ENCODE peak calls at places on chromosomes 12 and 14, in seven cellular contexts. Y is HCT116, V is hepatocyte, A is fibroblast of lung, H is bronchial epithelial cell, N is kidney, M is lower leg skin. F is an unnamed sample.

GRCh38 chr14:92759679-92760523 is 11.5 kb upstream of the LGMN start:
- DNase-seq in A (no peak), Y (no peak), M (no peak), N (no peak), H (no peak), V (no peak), F (no peak)

GRCh38 chr12:51951843-51952722 is 584 bp downstream of the ACVR1B start:
- DNase-seq in N (peak), A (no peak), Y (no peak), H (no peak), V (no peak), M (peak), F (no peak)

GRCh38 chr14:35044939-35045797 is 904 bp upstream of the FAM177A1 start:
- DNase-seq in H (peak), N (no peak), Y (no peak), V (peak), M (no peak), A (no peak), F (no peak)

GRCh38 chr14:51787352-51787751 is 73.1 kb upstream of the GNG2 start:
- DNase-seq in M (no peak), V (no peak), A (no peak), H (no peak), Y (no peak), N (no peak), F (no peak)

GRCh38 chr14:53409974-53410373 is 256.9 kb upstream of the DDHD1 start:
- DNase-seq in M (no peak), N (no peak), A (no peak), V (no peak), Y (no peak), H (peak), F (no peak)

GRCh38 chr12:47277972-47278448 is 198.3 kb upstream of the AMIGO2 start:
- DNase-seq in A (peak), N (no peak), H (peak), M (no peak), Y (peak), V (peak), F (peak)

GRCh38 chr12:28427046-28427445 is 236.8 kb downstream of the CCDC91 start:
- DNase-seq in M (no peak), V (no peak), A (no peak), N (no peak), Y (no peak), H (no peak), F (no peak)

GRCh38 chr14:33432407-33433023 is 493.8 kb downstream of the NPAS3 start:
- DNase-seq in N (no peak), H (peak), V (peak), M (no peak), Y (no peak), A (peak), F (no peak)

GRCh38 chr14:54471641-54472040 is 17.1 kb downstream of the GMFB start:
- DNase-seq in Y (no peak), M (no peak), A (no peak), N (no peak), H (no peak), V (no peak), F (no peak)

GRCh38 chr12:31004666-31005065 is 69.0 kb upstream of the DDX11 start:
- DNase-seq in A (no peak), V (no peak), M (no peak), Y (no peak), H (no peak), N (peak), F (no peak)

GRCh38 chr12:4809449-4810218 is 89.4 kb downstream of the GALNT8 start:
- DNase-seq in H (no peak), N (no peak), V (peak), M (no peak), A (no peak), Y (no peak), F (no peak)

GRCh38 chr14:81200041-81200440 is 20.7 kb downstream of the GTF2A1 start:
- DNase-seq in V (no peak), M (no peak), N (no peak), Y (no peak), A (no peak), H (no peak), F (no peak)

GRCh38 chr14:106209745-106210144 is 683.4 kb downstream of the TMEM121 start:
- DNase-seq in H (no peak), V (no peak), Y (no peak), N (no peak), M (no peak), A (no peak), F (no peak)

GRCh38 chr12:131136539-131136872 is 182.8 kb downstream of the ADGRD1 start:
- DNase-seq in N (peak), V (no peak), H (no peak), A (no peak), M (no peak), Y (no peak), F (no peak)

GRCh38 chr12:126873701-126874100 is 1393.3 kb upstream of the TMEM132C start:
- DNase-seq in Y (no peak), H (no peak), V (no peak), M (no peak), A (no peak), N (no peak), F (no peak)

GRCh38 chr12:120047072-120047471 is 58.0 kb downstream of the BICDL1 start:
- DNase-seq in V (no peak), A (no peak), Y (no peak), N (no peak), M (no peak), H (no peak), F (no peak)

GRCh38 chr14:65787461-65787860 is 374.9 kb downstream of the FUT8 start:
- DNase-seq in Y (no peak), N (no peak), H (no peak), A (no peak), M (no peak), V (no peak), F (no peak)

GRCh38 chr14:65791551-65791981 is 379.0 kb downstream of the FUT8 start:
- DNase-seq in Y (no peak), M (no peak), A (no peak), N (no peak), V (no peak), H (peak), F (no peak)

GRCh38 chr14:65792208-65792905 is 379.8 kb downstream of the FUT8 start:
- DNase-seq in V (peak), M (no peak), N (no peak), H (peak), A (no peak), Y (peak), F (no peak)

GRCh38 chr14:65788876-65789859 is 376.6 kb downstream of the FUT8 start:
- DNase-seq in M (no peak), N (no peak), H (no peak), V (no peak), A (no peak), Y (no peak), F (no peak)

GRCh38 chr14:65790185-65790815 is 377.8 kb downstream of the FUT8 start:
- DNase-seq in V (no peak), A (no peak), Y (no peak), M (no peak), N (no peak), H (no peak), F (no peak)
- TF ChIP-seq CTCF in V (peak), A (no peak), Y (no peak), M (no peak), N (no peak), H (no peak), F (no peak)

GRCh38 chr12:3305904-3306619 is 184.9 kb upstream of the PRMT8 start:
- DNase-seq in A (no peak), H (no peak), V (no peak), N (no peak), M (no peak), Y (no peak), F (no peak)
- H3K4me3 ChIP-seq in A (no peak), H (no peak), V (no peak), N (no peak), M (no peak), Y (no peak), F (no peak)

DNA sequence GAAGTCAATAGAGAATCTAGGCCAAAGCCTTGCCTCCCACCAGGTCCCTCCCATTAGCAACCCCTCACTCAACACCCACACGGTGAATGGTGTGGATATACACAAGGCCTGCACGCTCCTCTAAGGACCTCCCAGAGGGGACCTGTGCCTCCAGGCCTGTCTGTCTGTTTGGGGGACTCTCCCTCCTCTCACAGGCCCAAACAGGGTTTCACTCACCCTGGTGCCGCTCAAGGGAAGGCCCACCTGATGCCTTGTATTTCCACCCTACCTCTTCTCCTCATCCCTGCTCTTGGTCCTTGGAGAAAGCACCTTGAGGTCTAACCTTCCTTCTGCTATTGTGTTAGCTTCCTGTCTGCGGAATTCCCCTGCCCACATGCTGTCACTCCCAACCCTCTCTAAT is 4.4 kb downstream of the SDR9C7 start:
- DNase-seq in N (no peak), A (no peak), H (no peak), V (no peak), Y (no peak), M (no peak), F (no peak)
- TF ChIP-seq CTCF in N (no peak), A (no peak), H (no peak), V (no peak), Y (no peak), M (no peak), F (no peak)

GRCh38 chr14:36215217-36215598 is 38.7 kb upstream of the PTCSC3 start:
- DNase-seq in M (no peak), Y (no peak), N (no peak), A (no peak), V (no peak), H (no peak), F (no peak)

GRCh38 chr14:36217732-36218131 is 41.2 kb upstream of the PTCSC3 start:
- DNase-seq in V (no peak), N (no peak), A (no peak), M (no peak), Y (no peak), H (peak), F (no peak)

GRCh38 chr14:36214476-36215216 is 38.1 kb upstream of the PTCSC3 start:
- DNase-seq in N (no peak), M (no peak), A (no peak), H (peak), V (no peak), Y (no peak), F (no peak)

GRCh38 chr14:36212987-36213386 is 36.5 kb upstream of the PTCSC3 start:
- DNase-seq in H (no peak), V (no peak), A (no peak), N (no peak), Y (no peak), M (no peak), F (no peak)

DNA sequence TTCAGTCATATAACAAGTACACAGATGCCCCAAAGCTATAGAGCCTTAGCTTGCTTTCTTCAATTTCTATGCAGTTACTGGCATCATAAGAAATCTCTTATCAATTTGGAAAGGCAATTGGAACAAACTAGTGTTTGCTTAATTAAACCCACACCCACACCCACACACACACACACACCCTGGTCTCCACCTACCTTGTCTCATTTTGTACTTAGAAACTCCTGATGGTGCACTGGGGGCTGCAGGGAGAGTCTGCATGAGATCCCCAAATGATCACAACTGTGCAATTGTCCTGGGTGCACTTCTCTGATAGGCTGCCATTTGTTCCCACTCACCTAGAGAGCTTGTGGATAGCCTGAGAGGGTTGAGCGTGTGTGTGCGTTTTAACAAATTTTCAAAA is 40.5 kb upstream of the PTCSC3 start:
- DNase-seq in Y (no peak), A (no peak), H (no peak), M (no peak), V (no peak), N (no peak), F (no peak)
- H3K4me3 ChIP-seq in Y (no peak), A (no peak), H (no peak), M (no peak), V (no peak), N (no peak), F (no peak)

GRCh38 chr12:125064492-125064891 is 743 bp upstream of the AACS start:
- DNase-seq in N (no peak), H (no peak), M (no peak), A (no peak), V (no peak), Y (no peak), F (no peak)

GRCh38 chr12:125068391-125068790 is 3.2 kb downstream of the AACS start:
- DNase-seq in Y (no peak), N (no peak), H (no peak), A (no peak), M (no peak), V (no peak), F (no peak)

GRCh38 chr12:125061229-125061628 is 4.0 kb upstream of the AACS start:
- DNase-seq in A (no peak), Y (no peak), H (no peak), M (no peak), N (no peak), V (no peak), F (no peak)

GRCh38 chr12:125065753-125066570 is 727 bp downstream of the AACS start:
- DNase-seq in M (no peak), Y (no peak), H (no peak), N (no peak), V (no peak), A (no peak), F (no peak)

GRCh38 chr12:125065021-125065752 is at the start of gene AACS:
- DNase-seq in H (peak), A (peak), V (peak), M (peak), Y (peak), N (peak), F (no peak)
- TF ChIP-seq CTCF in H (no peak), A (no peak), V (no peak), M (no peak), Y (no peak), N (no peak), F (no peak)